ENCODE peak calls at places on chromosomes 3 and 15, in seven cellular contexts. Z is esophagus muscularis mucosa, U is tibial nerve, S is stomach, H is HepG2, K is SK-N-SH, A is ovary. L is an unnamed sample.

GRCh38 chr3:115899050-115899449 is 275.7 kb downstream of the GAP43 start:
- DNase-seq in Z (no peak), U (no peak), S (no peak), H (no peak), K (no peak), A (no peak), L (no peak)

GRCh38 chr15:27627623-27628022 is 471.5 kb downstream of the OCA2 start:
- DNase-seq in Z (no peak), U (no peak), S (no peak), H (no peak), K (no peak), A (no peak), L (no peak)

GRCh38 chr3:194686816-194687637 is 1.3 kb downstream of the FAM43A start:
- DNase-seq in Z (no peak), U (peak; percentile 16), S (peak; percentile 36), H (no peak), K (peak; percentile 78), A (peak; percentile 73), L (no peak)

GRCh38 chr15:34362047-34362773 is 4.8 kb downstream of the LPCAT4 start:
- DNase-seq in Z (no peak), U (no peak), S (peak; percentile 73), H (no peak), K (no peak), A (no peak), L (no peak)

GRCh38 chr3:131716943-131717342 is 214.2 kb upstream of the MRPL3 start:
- DNase-seq in Z (no peak), U (no peak), S (no peak), H (no peak), K (no peak), A (no peak), L (no peak)

GRCh38 chr15:35697549-35698299 is 151.8 kb upstream of the DPH6 start:
- DNase-seq in Z (no peak), U (peak; percentile 23), S (no peak), H (no peak), K (no peak), A (peak; percentile 57), L (no peak)

GRCh38 chr15:63344737-63345390 is 36.8 kb downstream of the CA12 start:
- DNase-seq in Z (no peak), U (no peak), S (no peak), H (no peak), K (no peak), A (no peak), L (no peak)

GRCh38 chr3:196108075-196108743 is 26.3 kb upstream of the TFRC start:
- DNase-seq in Z (no peak), U (no peak), S (peak; percentile 41), H (no peak), K (no peak), A (no peak), L (peak; percentile 69)

GRCh38 chr3:156382458-156383346 is 172.2 kb downstream of the SSR3 start:
- DNase-seq in Z (no peak), U (no peak), S (peak; percentile 34), H (peak; percentile 24), K (no peak), A (no peak), L (no peak)

GRCh38 chr15:33699691-33700447 is 268.4 kb upstream of the CHRM5 start:
- DNase-seq in Z (no peak), U (no peak), S (no peak), H (peak; percentile 9), K (peak; percentile 22), A (no peak), L (no peak)

GRCh38 chr3:33637482-33637881 is 80.6 kb downstream of the CLASP2 start:
- DNase-seq in Z (no peak), U (no peak), S (no peak), H (peak; percentile 62), K (no peak), A (no peak), L (no peak)

GRCh38 chr3:38579551-38580449 is 69.7 kb downstream of the SCN5A start:
- DNase-seq in Z (peak; percentile 78), U (no peak), S (peak; percentile 9), H (no peak), K (peak; percentile 52), A (no peak), L (no peak)

GRCh38 chr3:38247366-38248035 is 18.1 kb upstream of the SLC22A13 start:
- DNase-seq in Z (no peak), U (peak; percentile 34), S (no peak), H (peak; percentile 6), K (no peak), A (no peak), L (no peak)

GRCh38 chr3:47163990-47164848 is at the start of gene SETD2:
- DNase-seq in Z (peak; percentile 98), U (peak; percentile 88), S (peak; percentile 95), H (peak; percentile 87), K (peak; percentile 97), A (peak; percentile 95), L (peak; percentile 96)

GRCh38 chr15:64010719-64011118 is 35.6 kb downstream of the DAPK2 start:
- DNase-seq in Z (no peak), U (peak; percentile 11), S (peak; percentile 72), H (no peak), K (no peak), A (no peak), L (no peak)

GRCh38 chr3:52487788-52488691 is 7.1 kb upstream of the STAB1 start:
- DNase-seq in Z (no peak), U (no peak), S (no peak), H (no peak), K (no peak), A (no peak), L (no peak)

GRCh38 chr3:43689766-43690399 is 855 bp upstream of the ABHD5 start:
- DNase-seq in Z (no peak), U (no peak), S (no peak), H (no peak), K (no peak), A (no peak), L (no peak)

GRCh38 chr3:145798691-145799550 is 362.1 kb downstream of the PLOD2 start:
- DNase-seq in Z (no peak), U (no peak), S (no peak), H (no peak), K (no peak), A (no peak), L (no peak)

GRCh38 chr15:31311735-31312134 is 14.9 kb upstream of the KLF13 start:
- DNase-seq in Z (no peak), U (no peak), S (no peak), H (no peak), K (peak; percentile 63), A (no peak), L (no peak)

GRCh38 chr3:195153121-195153520 is 117.8 kb downstream of the XXYLT1 start:
- DNase-seq in Z (no peak), U (no peak), S (no peak), H (no peak), K (peak; percentile 54), A (no peak), L (no peak)

GRCh38 chr3:71962561-71963240 is 177.8 kb upstream of the PROK2 start:
- DNase-seq in Z (no peak), U (no peak), S (no peak), H (no peak), K (no peak), A (no peak), L (no peak)

GRCh38 chr3:124768812-124769211 is 38.6 kb downstream of the UMPS start:
- DNase-seq in Z (no peak), U (no peak), S (no peak), H (peak; percentile 42), K (peak; percentile 40), A (no peak), L (no peak)

GRCh38 chr3:56324473-56324872 is 143.8 kb downstream of the ERC2 start:
- DNase-seq in Z (no peak), U (no peak), S (no peak), H (no peak), K (no peak), A (no peak), L (no peak)
- H3K4me1 ChIP-seq in Z (peaks cover 5% of the 10 kb centered on the region), U (no peaks in the 10 kb centered on the region), S (no peaks in the 10 kb centered on the region), H (no peaks in the 10 kb centered on the region), K (no peaks in the 10 kb centered on the region), A (peaks cover 4% of the 10 kb centered on the region), L (no peaks in the 10 kb centered on the region)

GRCh38 chr15:40010681-40011080 is 28.3 kb downstream of the SRP14 start:
- DNase-seq in Z (no peak), U (no peak), S (no peak), H (no peak), K (peak; percentile 37), A (no peak), L (no peak)

GRCh38 chr15:40006646-40007045 is 32.3 kb downstream of the SRP14 start:
- DNase-seq in Z (no peak), U (no peak), S (no peak), H (no peak), K (no peak), A (no peak), L (no peak)

GRCh38 chr15:40006003-40006402 is 33.0 kb downstream of the SRP14 start:
- DNase-seq in Z (no peak), U (no peak), S (no peak), H (no peak), K (no peak), A (no peak), L (no peak)

GRCh38 chr15:40011303-40011702 is 27.7 kb downstream of the SRP14 start:
- DNase-seq in Z (no peak), U (no peak), S (no peak), H (no peak), K (no peak), A (no peak), L (no peak)

GRCh38 chr15:40008061-40008460 is 30.9 kb downstream of the SRP14 start:
- DNase-seq in Z (no peak), U (no peak), S (no peak), H (no peak), K (no peak), A (no peak), L (no peak)
- H3K36me3 ChIP-seq in Z (peaks cover 99% of the 10 kb centered on the region), U (peaks cover 8% of the 10 kb centered on the region), S (peaks cover 100% of the 10 kb centered on the region), H (peaks cover 16% of the 10 kb centered on the region), K (peaks cover 81% of the 10 kb centered on the region), A (no peaks in the 10 kb centered on the region), L (peaks cover 77% of the 10 kb centered on the region)

GRCh38 chr3:108184824-108185223 is 37.4 kb downstream of the IFT57 start:
- DNase-seq in Z (no peak), U (no peak), S (no peak), H (no peak), K (no peak), A (no peak), L (no peak)
- TF ChIP-seq EP300 in Z (no peak), U (no peak), S (no peak), H (no peak), K (no peak), A (no peak), L (no peak)

GRCh38 chr3:170740726-170741591 is 129.0 kb downstream of the RPL22L1 start:
- DNase-seq in Z (no peak), U (peak; percentile 86), S (no peak), H (no peak), K (no peak), A (peak; percentile 70), L (peak; percentile 90)

GRCh38 chr3:170739410-170739809 is 130.6 kb downstream of the RPL22L1 start:
- DNase-seq in Z (no peak), U (no peak), S (no peak), H (no peak), K (no peak), A (no peak), L (no peak)

GRCh38 chr3:170740285-170740684 is 129.7 kb downstream of the RPL22L1 start:
- DNase-seq in Z (no peak), U (no peak), S (no peak), H (no peak), K (no peak), A (no peak), L (no peak)

GRCh38 chr3:170738756-170739155 is 131.2 kb downstream of the RPL22L1 start:
- DNase-seq in Z (no peak), U (no peak), S (no peak), H (no peak), K (no peak), A (no peak), L (no peak)

GRCh38 chr3:170741756-170742530 is 128.1 kb downstream of the RPL22L1 start:
- DNase-seq in Z (no peak), U (no peak), S (no peak), H (no peak), K (no peak), A (no peak), L (no peak)
- H3K4me1 ChIP-seq in Z (no peaks in the 10 kb centered on the region), U (no peaks in the 10 kb centered on the region), S (no peaks in the 10 kb centered on the region), H (no peaks in the 10 kb centered on the region), K (peaks cover 30% of the 10 kb centered on the region), A (peaks cover 5% of the 10 kb centered on the region), L (peaks cover 18% of the 10 kb centered on the region)